ENCODE peak calls at places on chromosomes 3 and 15, in four cellular contexts. One of them, this sample, is unnamed.

GRCh38 chr15:78893538-78893937 is 20.8 kb downstream of the MORF4L1 start:
- DNase-seq in left ventricle myocardium superior: no peak
- DNase-seq in HuH-7: no peak
- DNase-seq in stimulated activated effector memory CD8-positive, alpha-beta T cell treated with anti-CD3 and anti-CD28 coated beads, Interleukin-12 subunit alpha, Interleukin-12 subunit beta, amount 100 ng/mL, for 72 hours: no peak
- DNase-seq in this sample: no peak

GRCh38 chr3:31853580-31853979 is 127.5 kb downstream of the OSBPL10 start:
- DNase-seq in HuH-7: no peak
- DNase-seq in left ventricle myocardium superior: no peak
- DNase-seq in stimulated activated effector memory CD8-positive, alpha-beta T cell treated with anti-CD3 and anti-CD28 coated beads, Interleukin-12 subunit alpha, Interleukin-12 subunit beta, amount 100 ng/mL, for 72 hours: no peak
- DNase-seq in this sample: no peak

GRCh38 chr15:59372352-59373211 is at the start of gene MYO1E:
- DNase-seq in stimulated activated effector memory CD8-positive, alpha-beta T cell treated with anti-CD3 and anti-CD28 coated beads, Interleukin-12 subunit alpha, Interleukin-12 subunit beta, amount 100 ng/mL, for 72 hours: peak
- DNase-seq in HuH-7: peak
- DNase-seq in left ventricle myocardium superior: peak
- DNase-seq in this sample: peak

GRCh38 chr3:61908344-61908743 is 347.0 kb downstream of the PTPRG start:
- DNase-seq in stimulated activated effector memory CD8-positive, alpha-beta T cell treated with anti-CD3 and anti-CD28 coated beads, Interleukin-12 subunit alpha, Interleukin-12 subunit beta, amount 100 ng/mL, for 72 hours: no peak
- DNase-seq in HuH-7: no peak
- DNase-seq in left ventricle myocardium superior: no peak
- DNase-seq in this sample: no peak

GRCh38 chr15:79283252-79284048 is 928 bp downstream of the ANKRD34C start:
- DNase-seq in left ventricle myocardium superior: peak
- DNase-seq in stimulated activated effector memory CD8-positive, alpha-beta T cell treated with anti-CD3 and anti-CD28 coated beads, Interleukin-12 subunit alpha, Interleukin-12 subunit beta, amount 100 ng/mL, for 72 hours: peak
- DNase-seq in HuH-7: peak
- DNase-seq in this sample: peak

GRCh38 chr3:10248984-10249748 is 907 bp downstream of the TATDN2 start:
- DNase-seq in HuH-7: peak
- DNase-seq in left ventricle myocardium superior: peak
- DNase-seq in stimulated activated effector memory CD8-positive, alpha-beta T cell treated with anti-CD3 and anti-CD28 coated beads, Interleukin-12 subunit alpha, Interleukin-12 subunit beta, amount 100 ng/mL, for 72 hours: peak
- DNase-seq in this sample: peak

GRCh38 chr3:181715601-181716340 is 4.0 kb downstream of the SOX2 start:
- DNase-seq in left ventricle myocardium superior: no peak
- DNase-seq in stimulated activated effector memory CD8-positive, alpha-beta T cell treated with anti-CD3 and anti-CD28 coated beads, Interleukin-12 subunit alpha, Interleukin-12 subunit beta, amount 100 ng/mL, for 72 hours: no peak
- DNase-seq in HuH-7: no peak
- DNase-seq in this sample: no peak

GRCh38 chr3:39052613-39053012 is 797 bp downstream of the WDR48 start:
- DNase-seq in stimulated activated effector memory CD8-positive, alpha-beta T cell treated with anti-CD3 and anti-CD28 coated beads, Interleukin-12 subunit alpha, Interleukin-12 subunit beta, amount 100 ng/mL, for 72 hours: no peak
- DNase-seq in left ventricle myocardium superior: no peak
- DNase-seq in HuH-7: no peak
- DNase-seq in this sample: no peak

GRCh38 chr15:55434989-55435825 is 26.9 kb downstream of the PIERCE2 start:
- DNase-seq in left ventricle myocardium superior: no peak
- DNase-seq in stimulated activated effector memory CD8-positive, alpha-beta T cell treated with anti-CD3 and anti-CD28 coated beads, Interleukin-12 subunit alpha, Interleukin-12 subunit beta, amount 100 ng/mL, for 72 hours: no peak
- DNase-seq in HuH-7: peak
- DNase-seq in this sample: no peak

GRCh38 chr3:165056510-165056909 is 21.8 kb downstream of the SI start:
- DNase-seq in HuH-7: no peak
- DNase-seq in stimulated activated effector memory CD8-positive, alpha-beta T cell treated with anti-CD3 and anti-CD28 coated beads, Interleukin-12 subunit alpha, Interleukin-12 subunit beta, amount 100 ng/mL, for 72 hours: no peak
- DNase-seq in left ventricle myocardium superior: no peak
- DNase-seq in this sample: no peak

GRCh38 chr3:195711813-195712534 is 8.8 kb upstream of the MUC20 start:
- DNase-seq in left ventricle myocardium superior: no peak
- DNase-seq in HuH-7: no peak
- DNase-seq in stimulated activated effector memory CD8-positive, alpha-beta T cell treated with anti-CD3 and anti-CD28 coated beads, Interleukin-12 subunit alpha, Interleukin-12 subunit beta, amount 100 ng/mL, for 72 hours: no peak
- DNase-seq in this sample: no peak

GRCh38 chr15:67130166-67130565 is 64.8 kb downstream of the SMAD3 start:
- DNase-seq in HuH-7: no peak
- DNase-seq in stimulated activated effector memory CD8-positive, alpha-beta T cell treated with anti-CD3 and anti-CD28 coated beads, Interleukin-12 subunit alpha, Interleukin-12 subunit beta, amount 100 ng/mL, for 72 hours: no peak
- DNase-seq in left ventricle myocardium superior: no peak
- DNase-seq in this sample: no peak

GRCh38 chr15:89129123-89129815 is 41.0 kb downstream of the ABHD2 start:
- DNase-seq in stimulated activated effector memory CD8-positive, alpha-beta T cell treated with anti-CD3 and anti-CD28 coated beads, Interleukin-12 subunit alpha, Interleukin-12 subunit beta, amount 100 ng/mL, for 72 hours: peak
- DNase-seq in HuH-7: peak
- DNase-seq in left ventricle myocardium superior: peak
- DNase-seq in this sample: peak

GRCh38 chr3:164418426-164418825 is 659.9 kb downstream of the SI start:
- DNase-seq in stimulated activated effector memory CD8-positive, alpha-beta T cell treated with anti-CD3 and anti-CD28 coated beads, Interleukin-12 subunit alpha, Interleukin-12 subunit beta, amount 100 ng/mL, for 72 hours: no peak
- DNase-seq in left ventricle myocardium superior: no peak
- DNase-seq in HuH-7: no peak
- DNase-seq in this sample: no peak

GRCh38 chr3:123156276-123156995 is 45.3 kb upstream of the SEC22A start:
- DNase-seq in HuH-7: no peak
- DNase-seq in left ventricle myocardium superior: no peak
- DNase-seq in stimulated activated effector memory CD8-positive, alpha-beta T cell treated with anti-CD3 and anti-CD28 coated beads, Interleukin-12 subunit alpha, Interleukin-12 subunit beta, amount 100 ng/mL, for 72 hours: no peak
- DNase-seq in this sample: no peak

GRCh38 chr15:59170998-59171397 is 35.6 kb upstream of the LDHAL6B start:
- DNase-seq in HuH-7: no peak
- DNase-seq in left ventricle myocardium superior: no peak
- DNase-seq in stimulated activated effector memory CD8-positive, alpha-beta T cell treated with anti-CD3 and anti-CD28 coated beads, Interleukin-12 subunit alpha, Interleukin-12 subunit beta, amount 100 ng/mL, for 72 hours: no peak
- DNase-seq in this sample: no peak

GRCh38 chr3:36525115-36525711 is 144.9 kb downstream of the STAC start:
- DNase-seq in left ventricle myocardium superior: no peak
- DNase-seq in HuH-7: no peak
- DNase-seq in stimulated activated effector memory CD8-positive, alpha-beta T cell treated with anti-CD3 and anti-CD28 coated beads, Interleukin-12 subunit alpha, Interleukin-12 subunit beta, amount 100 ng/mL, for 72 hours: no peak
- DNase-seq in this sample: no peak

GRCh38 chr3:187521546-187521945 is 148.6 kb downstream of the SST start:
- DNase-seq in HuH-7: no peak
- DNase-seq in left ventricle myocardium superior: no peak
- DNase-seq in stimulated activated effector memory CD8-positive, alpha-beta T cell treated with anti-CD3 and anti-CD28 coated beads, Interleukin-12 subunit alpha, Interleukin-12 subunit beta, amount 100 ng/mL, for 72 hours: no peak
- DNase-seq in this sample: no peak

GRCh38 chr15:61764981-61765380 is 295.3 kb downstream of the VPS13C start:
- DNase-seq in left ventricle myocardium superior: no peak
- DNase-seq in HuH-7: no peak
- DNase-seq in stimulated activated effector memory CD8-positive, alpha-beta T cell treated with anti-CD3 and anti-CD28 coated beads, Interleukin-12 subunit alpha, Interleukin-12 subunit beta, amount 100 ng/mL, for 72 hours: no peak
- DNase-seq in this sample: no peak

GRCh38 chr3:142237891-142238290 is 12.5 kb upstream of the GK5 start:
- DNase-seq in left ventricle myocardium superior: no peak
- DNase-seq in HuH-7: no peak
- DNase-seq in stimulated activated effector memory CD8-positive, alpha-beta T cell treated with anti-CD3 and anti-CD28 coated beads, Interleukin-12 subunit alpha, Interleukin-12 subunit beta, amount 100 ng/mL, for 72 hours: no peak
- DNase-seq in this sample: no peak

GRCh38 chr3:114242947-114243346 is 5.6 kb upstream of the ZNF80 start:
- DNase-seq in HuH-7: no peak
- DNase-seq in left ventricle myocardium superior: no peak
- DNase-seq in stimulated activated effector memory CD8-positive, alpha-beta T cell treated with anti-CD3 and anti-CD28 coated beads, Interleukin-12 subunit alpha, Interleukin-12 subunit beta, amount 100 ng/mL, for 72 hours: peak
- DNase-seq in this sample: no peak